ENCODE peak calls at places on chromosomes 13 and 19, in eight cellular contexts. G, B, R, E, M, P, L and U are unnamed samples.

GRCh38 chr19:55305491-55305890 is 19.6 kb downstream of the TMEM150B start:
- DNase-seq in G (peak; percentile 60), B (no peak), R (no peak), E (peak; percentile 26), M (peak; percentile 39), P (no peak), L (no peak), U (peak; percentile 22)

GRCh38 chr13:112711528-112712265 is 21.9 kb downstream of the ATP11A start:
- DNase-seq in G (no peak), B (peak; percentile 93), R (no peak), E (peak; percentile 95), M (peak; percentile 84), P (peak; percentile 92), L (peak; percentile 92), U (peak; percentile 98)

GRCh38 chr13:105806335-105806920 is 729.0 kb downstream of the EFNB2 start:
- DNase-seq in G (no peak), B (no peak), R (no peak), E (peak; percentile 17), M (no peak), P (no peak), L (no peak), U (no peak)

GRCh38 chr13:36363464-36363863 is 17.3 kb upstream of the SPART start:
- DNase-seq in G (no peak), B (no peak), R (no peak), E (no peak), M (no peak), P (no peak), L (no peak), U (no peak)

GRCh38 chr19:28234637-28235036 is 978.3 kb downstream of the UQCRFS1 start:
- DNase-seq in G (no peak), B (no peak), R (no peak), E (no peak), M (no peak), P (no peak), L (no peak), U (peak; percentile 42)

GRCh38 chr19:50516859-50517703 is 3.4 kb upstream of the ASPDH start:
- DNase-seq in G (no peak), B (no peak), R (no peak), E (no peak), M (no peak), P (no peak), L (peak; percentile 80), U (no peak)

GRCh38 chr13:25473864-25474263 is 102.1 kb downstream of the ATP8A2 start:
- DNase-seq in G (no peak), B (no peak), R (no peak), E (peak; percentile 40), M (no peak), P (no peak), L (no peak), U (no peak)

GRCh38 chr13:44879452-44880058 is 109.7 kb downstream of the NUFIP1 start:
- DNase-seq in G (no peak), B (peak; percentile 66), R (no peak), E (peak; percentile 55), M (peak; percentile 14), P (no peak), L (no peak), U (peak; percentile 75)

GRCh38 chr13:98349731-98350305 is 172.7 kb upstream of the RNF113B start:
- DNase-seq in G (no peak), B (no peak), R (no peak), E (no peak), M (no peak), P (no peak), L (peak; percentile 87), U (no peak)

GRCh38 chr19:16161848-16162247 is 11.5 kb downstream of the CIB3 start:
- DNase-seq in G (no peak), B (peak; percentile 94), R (no peak), E (peak; percentile 97), M (no peak), P (no peak), L (no peak), U (peak; percentile 28)

GRCh38 chr13:29745704-29746103 is 104.7 kb downstream of the UBL3 start:
- DNase-seq in G (no peak), B (no peak), R (no peak), E (no peak), M (no peak), P (no peak), L (no peak), U (no peak)

GRCh38 chr19:48025480-48025879 is 18.4 kb downstream of the CABP5 start:
- DNase-seq in G (no peak), B (no peak), R (no peak), E (no peak), M (no peak), P (no peak), L (no peak), U (no peak)

GRCh38 chr19:13031917-13032623 is 36.8 kb downstream of the NFIX start:
- DNase-seq in G (no peak), B (peak; percentile 55), R (no peak), E (peak; percentile 56), M (peak; percentile 77), P (no peak), L (peak; percentile 95), U (peak; percentile 62)

GRCh38 chr19:342801-343421 is 1.7 kb downstream of the MIER2 start:
- DNase-seq in G (no peak), B (peak; percentile 79), R (no peak), E (peak; percentile 75), M (no peak), P (no peak), L (peak; percentile 78), U (peak; percentile 80)

GRCh38 chr19:58538257-58539168 is 5.4 kb upstream of the TRIM28 start:
- DNase-seq in G (peak; percentile 77), B (no peak), R (no peak), E (no peak), M (no peak), P (no peak), L (no peak), U (no peak)

GRCh38 chr19:3443840-3444694 is 36.3 kb downstream of the SMIM24 start:
- DNase-seq in G (no peak), B (no peak), R (no peak), E (no peak), M (no peak), P (no peak), L (peak; percentile 97), U (no peak)

GRCh38 chr19:18170714-18171255 is 2.8 kb upstream of the IFI30 start:
- DNase-seq in G (no peak), B (no peak), R (no peak), E (no peak), M (no peak), P (no peak), L (peak; percentile 84), U (no peak)

GRCh38 chr19:50423279-50424113 is 4.8 kb downstream of the SPIB start:
- DNase-seq in G (no peak), B (no peak), R (no peak), E (no peak), M (no peak), P (no peak), L (no peak), U (no peak)

GRCh38 chr19:39308531-39309304 is 11.9 kb downstream of the LRFN1 start:
- DNase-seq in G (peak; percentile 36), B (no peak), R (no peak), E (peak; percentile 11), M (no peak), P (no peak), L (peak; percentile 48), U (no peak)